ENCODE peak calls at places on chromosomes 13 and 19, in seven cellular contexts. Y, Q, O, Z, X, I and L are unnamed samples.
A peak's percentile ranks its signal among the peaks of the same experiment; 100 is the strongest.

GRCh38 chr19:6564393-6564792 is 26.6 kb downstream of the CD70 start:
- DNase-seq in Y (no peak), Q (no peak), O (no peak), Z (no peak), X (no peak), I (no peak), L (no peak)

GRCh38 chr19:31154021-31154420 is 195.2 kb downstream of the TSHZ3 start:
- DNase-seq in Y (no peak), Q (no peak), O (no peak), Z (no peak), X (no peak), I (no peak), L (no peak)

GRCh38 chr19:39297931-39298634 is 1.9 kb downstream of the IFNL1 start:
- DNase-seq in Y (no peak), Q (no peak), O (peak; percentile 40), Z (no peak), X (no peak), I (no peak), L (no peak)

GRCh38 chr19:4697304-4697703 is 26.3 kb downstream of the DPP9 start:
- DNase-seq in Y (no peak), Q (no peak), O (no peak), Z (no peak), X (no peak), I (no peak), L (no peak)

GRCh38 chr19:46606019-46606418 is 4.9 kb downstream of the CALM3 start:
- DNase-seq in Y (no peak), Q (no peak), O (no peak), Z (no peak), X (no peak), I (no peak), L (no peak)

GRCh38 chr13:43924549-43925245 is 45.0 kb downstream of the LACC1 start:
- DNase-seq in Y (no peak), Q (no peak), O (no peak), Z (no peak), X (no peak), I (no peak), L (no peak)

GRCh38 chr13:39676315-39676876 is 20.9 kb downstream of the COG6 start:
- DNase-seq in Y (peak; percentile 84), Q (no peak), O (peak; percentile 22), Z (peak; percentile 36), X (peak; percentile 9), I (no peak), L (peak; percentile 4)

GRCh38 chr19:16025108-16026101 is 50.9 kb upstream of the TPM4 start:
- DNase-seq in Y (peak; percentile 45), Q (no peak), O (no peak), Z (no peak), X (no peak), I (peak; percentile 8), L (no peak)

GRCh38 chr13:76944457-76944856 is 3.9 kb upstream of the ACOD1 start:
- DNase-seq in Y (no peak), Q (no peak), O (no peak), Z (no peak), X (no peak), I (no peak), L (no peak)

GRCh38 chr13:113777311-113778260 is 18.6 kb downstream of the TMEM255B start:
- DNase-seq in Y (no peak), Q (no peak), O (no peak), Z (no peak), X (no peak), I (no peak), L (no peak)

GRCh38 chr19:41570179-41570578 is 5.8 kb upstream of the CEACAM21 start:
- DNase-seq in Y (no peak), Q (no peak), O (no peak), Z (no peak), X (no peak), I (no peak), L (no peak)

GRCh38 chr19:2469102-2469914 is 6.6 kb upstream of the GADD45B start:
- DNase-seq in Y (no peak), Q (peak; percentile 33), O (no peak), Z (no peak), X (no peak), I (no peak), L (no peak)